ENCODE peak calls at places on chromosomes 4 and X, in six cellular contexts. One of them, this sample, is unnamed. For H3K4me1, the result is how much of the 10 kb centered on the place peaks cover.

GRCh38 chr4:75831856-75832405 is 70.3 kb downstream of the PPEF2 start:
- DNase-seq in A673: no peak
- DNase-seq in PC-3: no peak
- DNase-seq in lower lobe of right lung: no peak
- DNase-seq in IMR-90: no peak
- DNase-seq in OCI-LY7: no peak
- DNase-seq in this sample: no peak

GRCh38 chr4:77047037-77047436 is 28.8 kb downstream of the CCNI start:
- DNase-seq in lower lobe of right lung: no peak
- DNase-seq in A673: peak
- DNase-seq in IMR-90: peak
- DNase-seq in OCI-LY7: peak
- DNase-seq in PC-3: peak
- DNase-seq in this sample: no peak

GRCh38 chrX:108203540-108203939 is 112.0 kb downstream of the ATG4A start:
- DNase-seq in PC-3: peak
- DNase-seq in IMR-90: no peak
- DNase-seq in OCI-LY7: no peak
- DNase-seq in A673: no peak
- DNase-seq in lower lobe of right lung: no peak
- DNase-seq in this sample: no peak

GRCh38 chr4:115331241-115331640 is 217.8 kb upstream of the NDST4 start:
- DNase-seq in IMR-90: no peak
- DNase-seq in A673: no peak
- DNase-seq in OCI-LY7: no peak
- DNase-seq in lower lobe of right lung: no peak
- DNase-seq in PC-3: no peak
- DNase-seq in this sample: no peak

GRCh38 chrX:121958886-121959285 is 911.5 kb downstream of the GLUD2 start:
- DNase-seq in PC-3: peak
- DNase-seq in OCI-LY7: no peak
- DNase-seq in A673: no peak
- DNase-seq in lower lobe of right lung: no peak
- DNase-seq in IMR-90: no peak
- DNase-seq in this sample: no peak

GRCh38 chr4:118772149-118773081 is 63.5 kb downstream of the SEC24D start:
- DNase-seq in PC-3: peak
- DNase-seq in IMR-90: peak
- DNase-seq in A673: peak
- DNase-seq in lower lobe of right lung: no peak
- DNase-seq in OCI-LY7: peak
- DNase-seq in this sample: no peak

GRCh38 chr4:92235741-92236140 is 68.0 kb upstream of the GRID2 start:
- DNase-seq in lower lobe of right lung: no peak
- DNase-seq in OCI-LY7: no peak
- DNase-seq in PC-3: peak
- DNase-seq in A673: no peak
- DNase-seq in IMR-90: peak
- DNase-seq in this sample: no peak

GRCh38 chr4:38667005-38667771 is 3.2 kb downstream of the KLF3 start:
- DNase-seq in OCI-LY7: peak
- DNase-seq in A673: peak
- DNase-seq in PC-3: peak
- DNase-seq in lower lobe of right lung: peak
- DNase-seq in IMR-90: peak
- DNase-seq in this sample: peak

GRCh38 chr4:33715996-33716395 is 2528.3 kb downstream of the ARAP2 start:
- DNase-seq in OCI-LY7: no peak
- DNase-seq in A673: no peak
- DNase-seq in PC-3: peak
- DNase-seq in lower lobe of right lung: no peak
- DNase-seq in IMR-90: no peak
- DNase-seq in this sample: peak

GRCh38 chr4:17662694-17663093 is 48.3 kb downstream of the MED28 start:
- DNase-seq in PC-3: peak
- DNase-seq in IMR-90: peak
- DNase-seq in A673: no peak
- DNase-seq in OCI-LY7: no peak
- DNase-seq in lower lobe of right lung: no peak
- DNase-seq in this sample: no peak

GRCh38 chr4:107561481-107561880 is 158.6 kb downstream of the PAPSS1 start:
- DNase-seq in IMR-90: no peak
- DNase-seq in PC-3: no peak
- DNase-seq in A673: no peak
- DNase-seq in OCI-LY7: no peak
- DNase-seq in lower lobe of right lung: no peak
- DNase-seq in this sample: no peak

GRCh38 chrX:128020701-128021100 is 31.5 kb downstream of the ACTRT1 start:
- DNase-seq in A673: no peak
- DNase-seq in OCI-LY7: no peak
- DNase-seq in IMR-90: peak
- DNase-seq in PC-3: peak
- DNase-seq in lower lobe of right lung: no peak
- DNase-seq in this sample: no peak

GRCh38 chr4:168515222-168516011 is 18.6 kb downstream of the PALLD start:
- DNase-seq in IMR-90: no peak
- DNase-seq in PC-3: no peak
- DNase-seq in OCI-LY7: no peak
- DNase-seq in A673: no peak
- DNase-seq in lower lobe of right lung: no peak
- DNase-seq in this sample: no peak

GRCh38 chr4:146959692-146960091 is 14.0 kb upstream of the TTC29 start:
- DNase-seq in A673: no peak
- DNase-seq in OCI-LY7: no peak
- DNase-seq in lower lobe of right lung: no peak
- DNase-seq in PC-3: peak
- DNase-seq in IMR-90: peak
- DNase-seq in this sample: no peak

GRCh38 chr4:1595789-1596325 is 88.3 kb downstream of the FAM53A start:
- DNase-seq in PC-3: no peak
- DNase-seq in lower lobe of right lung: peak
- DNase-seq in OCI-LY7: no peak
- DNase-seq in IMR-90: no peak
- DNase-seq in A673: no peak
- DNase-seq in this sample: no peak

GRCh38 chr4:114563536-114564315 is 34.9 kb upstream of the UGT8 start:
- DNase-seq in OCI-LY7: no peak
- DNase-seq in IMR-90: no peak
- DNase-seq in A673: no peak
- DNase-seq in lower lobe of right lung: no peak
- DNase-seq in PC-3: peak
- DNase-seq in this sample: no peak

GRCh38 chrX:68196939-68197791 is 236.1 kb downstream of the OPHN1 start:
- DNase-seq in OCI-LY7: peak
- DNase-seq in IMR-90: peak
- DNase-seq in A673: peak
- DNase-seq in lower lobe of right lung: no peak
- DNase-seq in PC-3: peak
- DNase-seq in this sample: peak

GRCh38 chr4:176879370-176880116 is 86.8 kb upstream of the VEGFC start:
- DNase-seq in A673: no peak
- DNase-seq in IMR-90: peak
- DNase-seq in PC-3: no peak
- DNase-seq in lower lobe of right lung: no peak
- DNase-seq in OCI-LY7: no peak
- DNase-seq in this sample: no peak

GRCh38 chr4:121726642-121727268 is 30.0 kb upstream of the ANXA5 start:
- DNase-seq in A673: peak
- DNase-seq in lower lobe of right lung: no peak
- DNase-seq in OCI-LY7: peak
- DNase-seq in IMR-90: peak
- DNase-seq in PC-3: peak
- DNase-seq in this sample: no peak

GRCh38 chr4:4858527-4858926 is 938 bp upstream of the MSX1 start:
- DNase-seq in OCI-LY7: no peak
- DNase-seq in IMR-90: no peak
- DNase-seq in A673: no peak
- DNase-seq in PC-3: no peak
- DNase-seq in lower lobe of right lung: no peak
- DNase-seq in this sample: no peak

GRCh38 chrX:19912-20571 is 261.1 kb upstream of the PLCXD1 start:
- DNase-seq in A673: peak
- DNase-seq in IMR-90: no peak
- DNase-seq in OCI-LY7: peak
- DNase-seq in PC-3: peak
- DNase-seq in lower lobe of right lung: no peak
- DNase-seq in this sample: no peak
- TF ChIP-seq CTCF in A673: no peak
- TF ChIP-seq CTCF in IMR-90: no peak
- TF ChIP-seq CTCF in OCI-LY7: peak
- TF ChIP-seq CTCF in PC-3: no peak
- TF ChIP-seq CTCF in lower lobe of right lung: no peak
- TF ChIP-seq CTCF in this sample: no peak

DNA sequence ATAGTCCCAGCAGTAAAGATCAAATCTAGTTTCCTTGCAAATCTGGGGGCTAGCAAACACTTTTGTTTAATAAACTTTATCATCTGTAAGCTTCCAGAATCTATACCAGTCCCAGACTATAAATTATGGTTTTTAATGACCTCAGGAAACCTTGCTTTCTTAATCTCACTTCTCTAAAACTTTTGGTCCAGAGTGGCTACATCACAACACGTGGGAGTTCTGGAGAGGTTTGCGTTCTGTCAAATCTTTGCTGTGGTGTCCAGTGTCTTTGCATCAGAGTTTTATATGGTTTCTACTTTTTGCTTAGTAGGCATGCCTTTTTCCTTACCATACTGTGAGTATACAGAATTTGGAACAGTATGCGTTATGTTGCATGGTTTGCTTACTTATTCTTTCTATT is 193.9 kb downstream of the ANK2 start:
- DNase-seq in PC-3: no peak
- DNase-seq in A673: no peak
- DNase-seq in lower lobe of right lung: no peak
- DNase-seq in IMR-90: no peak
- DNase-seq in OCI-LY7: no peak
- DNase-seq in this sample: no peak
- H3K4me3 ChIP-seq in PC-3: no peak
- H3K4me3 ChIP-seq in A673: no peak
- H3K4me3 ChIP-seq in lower lobe of right lung: no peak
- H3K4me3 ChIP-seq in IMR-90: no peak
- H3K4me3 ChIP-seq in OCI-LY7: no peak
- H3K4me3 ChIP-seq in this sample: no peak

DNA sequence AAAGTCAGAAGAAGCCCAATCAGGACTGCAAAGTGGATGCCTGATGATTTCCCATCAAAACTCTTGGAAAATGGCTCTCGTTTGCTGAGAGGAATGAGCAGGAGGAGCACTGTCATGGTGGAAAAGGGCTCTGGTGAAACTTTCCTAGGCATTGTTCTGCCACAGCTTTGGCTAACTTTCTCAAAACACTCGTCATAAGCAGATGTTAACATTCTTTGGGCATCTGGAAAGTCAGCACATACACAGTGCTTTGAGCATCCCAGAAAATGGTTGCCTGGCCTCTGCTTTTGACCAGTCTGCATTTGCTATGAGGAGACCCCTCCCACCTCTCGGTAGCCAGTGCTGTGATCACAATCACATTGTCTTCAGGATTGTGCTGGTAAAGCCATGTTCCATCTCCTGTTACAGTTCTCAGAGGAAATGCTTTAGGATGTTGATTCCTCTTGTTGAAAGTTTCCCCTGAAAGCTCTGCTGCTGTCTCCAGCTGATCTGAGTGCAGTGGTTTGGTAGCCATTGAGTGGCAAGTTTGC is 25.2 kb upstream of the TBC1D14 start:
- DNase-seq in lower lobe of right lung: no peak
- DNase-seq in A673: no peak
- DNase-seq in IMR-90: peak
- DNase-seq in OCI-LY7: no peak
- DNase-seq in PC-3: no peak
- DNase-seq in this sample: no peak
- H3K4me1 ChIP-seq in lower lobe of right lung: under half
- H3K4me1 ChIP-seq in A673: under half
- H3K4me1 ChIP-seq in IMR-90: under half
- H3K4me1 ChIP-seq in OCI-LY7: under half
- H3K4me1 ChIP-seq in PC-3: under half
- H3K4me1 ChIP-seq in this sample: under half

GRCh38 chr4:154868423-154869194 is 87.5 kb downstream of the RBM46 start:
- DNase-seq in OCI-LY7: no peak
- DNase-seq in IMR-90: no peak
- DNase-seq in PC-3: no peak
- DNase-seq in A673: no peak
- DNase-seq in lower lobe of right lung: no peak
- DNase-seq in this sample: no peak

GRCh38 chr4:154877110-154877760 is 96.2 kb downstream of the RBM46 start:
- DNase-seq in A673: peak
- DNase-seq in OCI-LY7: peak
- DNase-seq in lower lobe of right lung: no peak
- DNase-seq in IMR-90: peak
- DNase-seq in PC-3: peak
- DNase-seq in this sample: no peak

GRCh38 chr4:154872198-154872597 is 91.1 kb downstream of the RBM46 start:
- DNase-seq in A673: no peak
- DNase-seq in IMR-90: no peak
- DNase-seq in PC-3: no peak
- DNase-seq in OCI-LY7: no peak
- DNase-seq in lower lobe of right lung: no peak
- DNase-seq in this sample: no peak
- TF ChIP-seq CTCF in A673: no peak
- TF ChIP-seq CTCF in IMR-90: no peak
- TF ChIP-seq CTCF in PC-3: no peak
- TF ChIP-seq CTCF in OCI-LY7: no peak
- TF ChIP-seq CTCF in lower lobe of right lung: no peak
- TF ChIP-seq CTCF in this sample: no peak

This sample was measured in DND-41.